ENCODE peak calls at places on chromosome 1, in eight cellular contexts. T is brain microvascular endothelial cell, A is Caco-2, W is choroid plexus epithelial cell, X is adrenal gland, U is GM12865, H is bronchial epithelial cell, Z is heart left ventricle. E is an unnamed sample.

GRCh38 chr1:156642265-156643185 is 608 bp downstream of the BCAN start:
- DNase-seq in T (no peak), A (no peak), W (no peak), X (no peak), U (no peak), H (no peak), Z (no peak), E (no peak)

GRCh38 chr1:206496131-206496793 is 11.1 kb upstream of the RASSF5 start:
- DNase-seq in T (no peak), A (no peak), W (no peak), X (peak), U (peak), H (no peak), Z (no peak), E (no peak)

GRCh38 chr1:222334026-222334680 is 213.8 kb downstream of the HHIPL2 start:
- DNase-seq in T (peak), A (no peak), W (peak), X (no peak), U (peak), H (peak), Z (no peak), E (no peak)

GRCh38 chr1:31040038-31040437 is 25.5 kb downstream of the PUM1 start:
- DNase-seq in T (no peak), A (no peak), W (no peak), X (no peak), U (no peak), H (no peak), Z (no peak), E (no peak)

GRCh38 chr1:168179411-168180147 is 817 bp downstream of the TIPRL start:
- DNase-seq in T (peak), A (peak), W (peak), X (no peak), U (peak), H (peak), Z (no peak), E (no peak)

GRCh38 chr1:17561252-17561558 is 21.7 kb downstream of the ARHGEF10L start:
- DNase-seq in T (no peak), A (no peak), W (no peak), X (no peak), U (no peak), H (no peak), Z (no peak), E (no peak)

GRCh38 chr1:221868894-221869293 is 127.0 kb upstream of the DUSP10 start:
- DNase-seq in T (peak), A (no peak), W (peak), X (no peak), U (no peak), H (peak), Z (no peak), E (peak)

GRCh38 chr1:113275691-113276090 is 114.6 kb upstream of the MAGI3 start:
- DNase-seq in T (no peak), A (peak), W (no peak), X (no peak), U (no peak), H (no peak), Z (no peak), E (no peak)

GRCh38 chr1:21294266-21295058 is 4.2 kb upstream of the ECE1 start:
- DNase-seq in T (no peak), A (no peak), W (no peak), X (no peak), U (peak), H (peak), Z (no peak), E (no peak)

GRCh38 chr1:201643835-201644104 is 104.8 kb downstream of the NAV1 start:
- DNase-seq in T (no peak), A (no peak), W (peak), X (no peak), U (no peak), H (no peak), Z (no peak), E (no peak)

GRCh38 chr1:230940848-230941247 is 37.8 kb downstream of the TTC13 start:
- DNase-seq in T (no peak), A (no peak), W (peak), X (no peak), U (no peak), H (no peak), Z (no peak), E (no peak)

GRCh38 chr1:153248480-153248879 is 11.0 kb upstream of the LORICRIN start:
- DNase-seq in T (no peak), A (no peak), W (no peak), X (no peak), U (no peak), H (no peak), Z (no peak), E (no peak)

GRCh38 chr1:55076356-55076755 is 37.0 kb downstream of the PCSK9 start:
- DNase-seq in T (no peak), A (no peak), W (no peak), X (no peak), U (no peak), H (no peak), Z (no peak), E (no peak)

GRCh38 chr1:64195089-64195410 is 8.4 kb upstream of the UBE2U start:
- DNase-seq in T (no peak), A (no peak), W (no peak), X (no peak), U (no peak), H (no peak), Z (no peak), E (no peak)

GRCh38 chr1:37514350-37515184 is at the start of gene MEAF6:
- DNase-seq in T (peak), A (peak), W (peak), X (peak), U (peak), H (peak), Z (peak), E (no peak)

GRCh38 chr1:192544983-192545393 is 30.6 kb upstream of the RGS1 start:
- DNase-seq in T (no peak), A (no peak), W (peak), X (no peak), U (peak), H (peak), Z (no peak), E (no peak)

GRCh38 chr1:233905416-233906051 is 1.1 kb downstream of the SLC35F3 start:
- DNase-seq in T (no peak), A (no peak), W (no peak), X (no peak), U (no peak), H (no peak), Z (no peak), E (no peak)
- H3K4me3 ChIP-seq in T (peak), A (no peak), W (no peak), X (no peak), U (no peak), H (peak), Z (no peak), E (no peak)

DNA sequence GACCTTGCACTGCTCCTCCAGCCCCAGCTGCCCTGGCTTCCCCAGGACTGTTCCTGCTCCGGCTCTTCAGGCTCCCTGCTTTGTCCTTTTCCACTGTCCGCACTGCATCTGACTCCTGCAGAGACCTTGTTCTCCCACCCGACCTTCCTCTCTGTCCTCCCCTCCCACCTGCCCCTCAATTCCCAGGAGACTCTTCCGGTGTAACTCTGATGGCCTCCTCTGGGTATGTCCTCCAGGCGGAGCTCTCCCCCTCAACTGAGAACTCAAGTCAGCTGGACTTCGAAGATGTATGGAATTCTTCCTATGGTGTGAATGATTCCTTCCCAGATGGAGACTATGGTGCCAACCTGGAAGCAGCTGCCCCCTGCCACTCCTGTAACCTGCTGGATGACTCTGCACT is 550 bp downstream of the ACKR1 start:
- DNase-seq in T (no peak), A (no peak), W (no peak), X (no peak), U (no peak), H (no peak), Z (no peak), E (no peak)
- TF ChIP-seq CTCF in T (no peak), A (no peak), W (no peak), X (no peak), U (no peak), H (no peak), Z (no peak), E (no peak)

DNA sequence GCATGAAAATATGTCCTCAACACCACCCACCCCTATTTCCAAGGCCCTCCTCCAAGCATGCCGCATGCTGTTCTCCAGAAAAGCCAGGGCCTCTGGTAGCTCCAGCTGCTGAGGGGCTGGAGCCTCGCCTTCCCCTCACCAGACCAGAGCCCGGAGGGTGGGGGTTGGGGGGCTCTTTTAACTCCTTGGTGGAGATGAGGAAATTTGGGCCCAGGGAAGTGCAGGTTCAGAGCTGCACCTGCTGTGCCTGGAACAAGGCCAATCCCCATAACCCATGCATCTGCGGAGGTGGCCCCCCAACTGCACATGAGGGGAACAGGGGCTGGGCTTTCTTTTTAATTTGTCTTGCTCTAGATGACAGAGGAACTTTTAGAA is 660 bp upstream of the SELENON start:
- DNase-seq in T (no peak), A (no peak), W (no peak), X (no peak), U (no peak), H (no peak), Z (no peak), E (no peak)
- H3K4me3 ChIP-seq in T (peak), A (peak), W (no peak), X (no peak), U (no peak), H (no peak), Z (peak), E (no peak)

GRCh38 chr1:194117582-194117981 is 931.2 kb upstream of the B3GALT2 start:
- DNase-seq in T (no peak), A (peak), W (no peak), X (no peak), U (peak), H (no peak), Z (no peak), E (no peak)
- TF ChIP-seq CTCF in T (peak), A (no peak), W (no peak), X (no peak), U (no peak), H (no peak), Z (no peak), E (no peak)

GRCh38 chr1:187469836-187470235 is 641.1 kb downstream of the PLA2G4A start:
- DNase-seq in T (no peak), A (no peak), W (no peak), X (no peak), U (no peak), H (no peak), Z (no peak), E (no peak)
- H3K4me3 ChIP-seq in T (no peak), A (no peak), W (no peak), X (no peak), U (no peak), H (no peak), Z (no peak), E (no peak)

DNA sequence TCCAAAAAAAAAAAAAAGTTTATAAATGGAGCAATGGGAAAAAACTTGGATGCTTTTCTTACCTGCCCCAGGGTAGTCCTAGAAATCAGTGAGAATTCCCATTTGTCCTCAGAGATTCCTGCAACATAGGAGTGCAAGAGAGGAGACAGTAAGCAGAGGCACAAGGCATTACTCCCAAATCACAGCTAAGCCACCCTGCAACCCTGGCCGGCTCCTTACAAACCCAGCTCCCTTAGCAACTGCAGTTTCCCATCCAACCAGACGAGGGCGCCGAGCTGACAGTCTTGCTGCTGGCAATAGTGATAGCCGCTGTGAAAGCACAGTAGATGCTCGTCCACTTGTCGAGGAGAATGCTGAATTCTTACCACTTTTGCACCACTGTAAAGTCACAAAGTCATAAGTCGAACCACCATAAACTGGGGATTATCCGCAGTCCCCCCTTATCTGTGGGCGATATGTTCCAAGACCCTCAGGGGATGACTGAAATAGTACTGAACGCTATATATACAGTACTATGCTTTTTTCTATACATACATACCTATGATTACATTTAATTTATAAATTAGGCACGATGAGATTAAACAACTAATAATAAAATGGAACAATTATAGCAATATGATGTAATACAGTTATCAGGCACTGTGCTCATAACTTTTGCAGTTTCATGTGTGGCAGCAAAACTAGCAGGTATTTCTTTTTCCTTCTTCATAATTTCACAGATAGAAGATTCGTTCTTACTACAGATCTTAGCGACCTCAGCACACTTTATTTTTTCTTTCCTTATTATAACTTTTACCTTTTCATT is 6.0 kb upstream of the PITHD1 start:
- DNase-seq in T (peak), A (peak), W (peak), X (peak), U (peak), H (peak), Z (peak), E (no peak)
- TF ChIP-seq CTCF in T (peak), A (peak), W (peak), X (peak), U (peak), H (peak), Z (peak), E (peak)

GRCh38 chr1:75074719-75075395 is 59.3 kb upstream of the LHX8 start:
- DNase-seq in T (no peak), A (no peak), W (no peak), X (no peak), U (no peak), H (no peak), Z (no peak), E (no peak)
- H3K4me3 ChIP-seq in T (no peak), A (no peak), W (no peak), X (no peak), U (no peak), H (no peak), Z (no peak), E (no peak)

GRCh38 chr1:1665815-1666251 is 7.0 kb upstream of the CDK11B start:
- DNase-seq in T (no peak), A (no peak), W (no peak), X (peak), U (no peak), H (no peak), Z (no peak), E (no peak)
- TF ChIP-seq CTCF in T (peak), A (peak), W (peak), X (peak), U (peak), H (peak), Z (peak), E (peak)

DNA sequence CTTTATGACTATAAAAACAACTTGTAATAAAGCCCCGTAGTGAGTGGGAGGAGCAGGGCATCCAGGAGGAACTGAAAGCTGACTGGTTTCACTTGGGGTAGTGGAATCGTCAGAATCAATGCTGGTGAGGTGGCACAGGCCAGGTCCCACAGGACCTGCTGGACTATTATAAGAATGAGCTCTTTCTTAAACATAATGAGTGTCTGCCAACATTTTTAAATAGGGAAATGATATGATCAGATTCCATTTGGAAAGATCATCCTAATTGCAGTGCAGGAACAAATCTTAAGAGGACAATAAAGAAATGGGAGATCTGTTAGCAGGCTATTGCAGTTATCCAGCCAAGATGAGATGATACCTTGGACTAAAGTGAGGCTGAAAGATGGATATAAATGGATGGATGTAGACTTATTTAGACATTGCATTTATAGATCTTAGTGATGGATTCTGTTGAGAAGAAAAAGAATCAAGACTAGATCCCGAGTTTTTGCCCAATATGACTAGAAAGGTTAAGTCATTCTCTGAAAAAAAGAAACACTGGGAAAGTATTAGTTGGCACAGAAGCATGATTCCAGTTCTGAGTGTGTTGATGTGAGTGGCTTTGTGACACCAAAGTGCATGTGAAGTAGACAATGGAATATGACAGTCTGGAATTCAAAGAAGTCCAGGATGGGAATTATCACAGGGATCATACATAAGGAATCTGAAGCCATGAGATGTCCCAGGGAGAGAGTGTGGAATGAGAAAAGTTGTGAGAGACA is 153.3 kb upstream of the SGIP1 start:
- DNase-seq in T (no peak), A (no peak), W (no peak), X (no peak), U (peak), H (no peak), Z (no peak), E (no peak)
- H3K4me3 ChIP-seq in T (no peak), A (no peak), W (no peak), X (no peak), U (peak), H (no peak), Z (no peak), E (no peak)